ENCODE peak calls at places on chromosomes 2 and 18, in eight cellular contexts. One of them, this sample, is unnamed.

GRCh38 chr18:67776929-67777328 is 260.4 kb upstream of the DSEL start:
- DNase-seq in stomach: no peak
- DNase-seq in pancreas: no peak
- DNase-seq in endothelial cell: no peak
- DNase-seq in HFFc6: no peak
- DNase-seq in WERI-Rb-1: no peak
- DNase-seq in AG04450: no peak
- DNase-seq in heart left ventricle: no peak
- DNase-seq in this sample: no peak

GRCh38 chr2:176101216-176101845 is 1.7 kb downstream of the HOXD12 start:
- DNase-seq in stomach: no peak
- DNase-seq in pancreas: no peak
- DNase-seq in endothelial cell: no peak
- DNase-seq in HFFc6: no peak
- DNase-seq in WERI-Rb-1: no peak
- DNase-seq in AG04450: no peak
- DNase-seq in heart left ventricle: no peak
- DNase-seq in this sample: no peak

GRCh38 chr2:236256601-236257000 is 7.6 kb downstream of the ASB18 start:
- DNase-seq in stomach: no peak
- DNase-seq in pancreas: no peak
- DNase-seq in endothelial cell: no peak
- DNase-seq in HFFc6: no peak
- DNase-seq in WERI-Rb-1: no peak
- DNase-seq in AG04450: no peak
- DNase-seq in heart left ventricle: no peak
- DNase-seq in this sample: no peak

GRCh38 chr18:32040936-32041335 is 22.3 kb downstream of the RNF125 start:
- DNase-seq in stomach: no peak
- DNase-seq in pancreas: no peak
- DNase-seq in endothelial cell: no peak
- DNase-seq in HFFc6: no peak
- DNase-seq in WERI-Rb-1: no peak
- DNase-seq in AG04450: no peak
- DNase-seq in heart left ventricle: no peak
- DNase-seq in this sample: no peak

GRCh38 chr18:75638223-75638596 is 210.7 kb upstream of the SMIM21 start:
- DNase-seq in stomach: no peak
- DNase-seq in pancreas: no peak
- DNase-seq in endothelial cell: no peak
- DNase-seq in HFFc6: peak
- DNase-seq in WERI-Rb-1: no peak
- DNase-seq in AG04450: peak
- DNase-seq in heart left ventricle: no peak
- DNase-seq in this sample: no peak

GRCh38 chr2:218829868-218830451 is 1.6 kb downstream of the PRKAG3 start:
- DNase-seq in stomach: no peak
- DNase-seq in pancreas: no peak
- DNase-seq in endothelial cell: no peak
- DNase-seq in HFFc6: no peak
- DNase-seq in WERI-Rb-1: no peak
- DNase-seq in AG04450: no peak
- DNase-seq in heart left ventricle: peak
- DNase-seq in this sample: no peak

GRCh38 chr2:9655441-9656269 is 24.9 kb upstream of the YWHAQ start:
- DNase-seq in stomach: no peak
- DNase-seq in pancreas: no peak
- DNase-seq in endothelial cell: no peak
- DNase-seq in HFFc6: peak
- DNase-seq in WERI-Rb-1: no peak
- DNase-seq in AG04450: peak
- DNase-seq in heart left ventricle: no peak
- DNase-seq in this sample: no peak

GRCh38 chr2:44944102-44944951 is 2.8 kb downstream of the SIX3 start:
- DNase-seq in stomach: no peak
- DNase-seq in pancreas: no peak
- DNase-seq in endothelial cell: no peak
- DNase-seq in HFFc6: no peak
- DNase-seq in WERI-Rb-1: no peak
- DNase-seq in AG04450: no peak
- DNase-seq in heart left ventricle: no peak
- DNase-seq in this sample: no peak

GRCh38 chr2:160205511-160205910 is 5.4 kb upstream of the ITGB6 start:
- DNase-seq in stomach: peak
- DNase-seq in pancreas: peak
- DNase-seq in endothelial cell: no peak
- DNase-seq in HFFc6: peak
- DNase-seq in WERI-Rb-1: no peak
- DNase-seq in AG04450: peak
- DNase-seq in heart left ventricle: no peak
- DNase-seq in this sample: no peak

DNA sequence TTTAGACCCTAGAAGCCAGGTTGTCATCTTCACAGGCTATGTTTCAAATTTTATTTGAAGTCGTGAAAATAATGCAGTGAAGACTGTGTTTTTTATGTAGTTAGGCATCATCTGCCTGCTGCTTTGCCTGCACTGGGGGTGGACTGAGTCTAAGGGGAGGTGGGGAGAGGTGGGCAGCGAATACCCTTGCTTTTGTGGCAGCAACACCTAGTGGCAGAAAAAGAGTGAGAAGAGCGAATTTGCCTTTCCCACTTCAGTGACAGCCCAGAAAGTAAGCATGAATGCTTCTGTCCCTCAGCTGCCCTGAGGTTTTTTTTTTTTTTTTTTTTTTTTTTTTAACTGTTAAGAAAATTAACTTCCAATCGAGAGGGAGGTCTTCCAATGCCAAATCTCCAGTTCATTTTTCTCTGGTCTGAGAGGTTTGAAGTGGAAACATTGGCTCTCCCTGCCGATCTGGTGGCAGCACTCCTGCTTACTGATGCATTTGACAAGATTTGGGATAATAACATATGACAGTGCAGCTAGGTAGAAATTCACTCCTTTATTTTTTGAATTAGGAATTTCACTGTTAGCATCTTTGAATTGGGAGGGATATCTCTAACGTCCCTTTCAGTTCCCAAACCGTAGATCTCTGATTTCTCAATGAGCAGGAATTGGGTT is 60.3 kb upstream of the LYPD6B start:
- DNase-seq in stomach: no peak
- DNase-seq in pancreas: no peak
- DNase-seq in endothelial cell: no peak
- DNase-seq in HFFc6: no peak
- DNase-seq in WERI-Rb-1: no peak
- DNase-seq in AG04450: no peak
- DNase-seq in heart left ventricle: no peak
- DNase-seq in this sample: no peak
- TF ChIP-seq CTCF in stomach: no peak
- TF ChIP-seq CTCF in pancreas: no peak
- TF ChIP-seq CTCF in endothelial cell: no peak
- TF ChIP-seq CTCF in HFFc6: peak
- TF ChIP-seq CTCF in WERI-Rb-1: peak
- TF ChIP-seq CTCF in AG04450: no peak
- TF ChIP-seq CTCF in heart left ventricle: no peak
- TF ChIP-seq CTCF in this sample: no peak

GRCh38 chr2:230865766-230866703 is 1.3 kb downstream of the ITM2C start:
- DNase-seq in stomach: peak
- DNase-seq in pancreas: peak
- DNase-seq in endothelial cell: peak
- DNase-seq in HFFc6: no peak
- DNase-seq in WERI-Rb-1: peak
- DNase-seq in AG04450: no peak
- DNase-seq in heart left ventricle: no peak
- DNase-seq in this sample: no peak
- TF ChIP-seq CTCF in stomach: no peak
- TF ChIP-seq CTCF in pancreas: no peak
- TF ChIP-seq CTCF in endothelial cell: no peak
- TF ChIP-seq CTCF in HFFc6: peak
- TF ChIP-seq CTCF in WERI-Rb-1: peak
- TF ChIP-seq CTCF in AG04450: peak
- TF ChIP-seq CTCF in heart left ventricle: no peak
- TF ChIP-seq CTCF in this sample: no peak

GRCh38 chr18:30684825-30685481 is 357.6 kb downstream of the DSC3 start:
- DNase-seq in stomach: no peak
- DNase-seq in pancreas: no peak
- DNase-seq in endothelial cell: no peak
- DNase-seq in HFFc6: no peak
- DNase-seq in WERI-Rb-1: no peak
- DNase-seq in AG04450: no peak
- DNase-seq in heart left ventricle: no peak
- DNase-seq in this sample: no peak
- TF ChIP-seq CTCF in stomach: no peak
- TF ChIP-seq CTCF in pancreas: no peak
- TF ChIP-seq CTCF in endothelial cell: no peak
- TF ChIP-seq CTCF in HFFc6: no peak
- TF ChIP-seq CTCF in WERI-Rb-1: no peak
- TF ChIP-seq CTCF in AG04450: no peak
- TF ChIP-seq CTCF in heart left ventricle: no peak
- TF ChIP-seq CTCF in this sample: no peak

GRCh38 chr2:237551071-237551574 is 15.3 kb upstream of the PRLH start:
- DNase-seq in stomach: no peak
- DNase-seq in pancreas: no peak
- DNase-seq in endothelial cell: no peak
- DNase-seq in HFFc6: no peak
- DNase-seq in WERI-Rb-1: no peak
- DNase-seq in AG04450: no peak
- DNase-seq in heart left ventricle: no peak
- DNase-seq in this sample: no peak

GRCh38 chr2:237546876-237547395 is 19.4 kb upstream of the PRLH start:
- DNase-seq in stomach: no peak
- DNase-seq in pancreas: no peak
- DNase-seq in endothelial cell: no peak
- DNase-seq in HFFc6: no peak
- DNase-seq in WERI-Rb-1: no peak
- DNase-seq in AG04450: no peak
- DNase-seq in heart left ventricle: no peak
- DNase-seq in this sample: no peak

GRCh38 chr2:237550057-237550415 is 16.3 kb upstream of the PRLH start:
- DNase-seq in stomach: no peak
- DNase-seq in pancreas: no peak
- DNase-seq in endothelial cell: no peak
- DNase-seq in HFFc6: no peak
- DNase-seq in WERI-Rb-1: no peak
- DNase-seq in AG04450: no peak
- DNase-seq in heart left ventricle: no peak
- DNase-seq in this sample: no peak

GRCh38 chr2:237547841-237548416 is 18.4 kb upstream of the PRLH start:
- DNase-seq in stomach: no peak
- DNase-seq in pancreas: no peak
- DNase-seq in endothelial cell: no peak
- DNase-seq in HFFc6: no peak
- DNase-seq in WERI-Rb-1: no peak
- DNase-seq in AG04450: no peak
- DNase-seq in heart left ventricle: no peak
- DNase-seq in this sample: no peak

GRCh38 chr2:237549216-237550056 is 16.9 kb upstream of the PRLH start:
- DNase-seq in stomach: no peak
- DNase-seq in pancreas: no peak
- DNase-seq in endothelial cell: no peak
- DNase-seq in HFFc6: no peak
- DNase-seq in WERI-Rb-1: no peak
- DNase-seq in AG04450: no peak
- DNase-seq in heart left ventricle: no peak
- DNase-seq in this sample: no peak
- TF ChIP-seq CTCF in stomach: no peak
- TF ChIP-seq CTCF in pancreas: no peak
- TF ChIP-seq CTCF in endothelial cell: no peak
- TF ChIP-seq CTCF in HFFc6: no peak
- TF ChIP-seq CTCF in WERI-Rb-1: no peak
- TF ChIP-seq CTCF in AG04450: no peak
- TF ChIP-seq CTCF in heart left ventricle: no peak
- TF ChIP-seq CTCF in this sample: no peak

DNA sequence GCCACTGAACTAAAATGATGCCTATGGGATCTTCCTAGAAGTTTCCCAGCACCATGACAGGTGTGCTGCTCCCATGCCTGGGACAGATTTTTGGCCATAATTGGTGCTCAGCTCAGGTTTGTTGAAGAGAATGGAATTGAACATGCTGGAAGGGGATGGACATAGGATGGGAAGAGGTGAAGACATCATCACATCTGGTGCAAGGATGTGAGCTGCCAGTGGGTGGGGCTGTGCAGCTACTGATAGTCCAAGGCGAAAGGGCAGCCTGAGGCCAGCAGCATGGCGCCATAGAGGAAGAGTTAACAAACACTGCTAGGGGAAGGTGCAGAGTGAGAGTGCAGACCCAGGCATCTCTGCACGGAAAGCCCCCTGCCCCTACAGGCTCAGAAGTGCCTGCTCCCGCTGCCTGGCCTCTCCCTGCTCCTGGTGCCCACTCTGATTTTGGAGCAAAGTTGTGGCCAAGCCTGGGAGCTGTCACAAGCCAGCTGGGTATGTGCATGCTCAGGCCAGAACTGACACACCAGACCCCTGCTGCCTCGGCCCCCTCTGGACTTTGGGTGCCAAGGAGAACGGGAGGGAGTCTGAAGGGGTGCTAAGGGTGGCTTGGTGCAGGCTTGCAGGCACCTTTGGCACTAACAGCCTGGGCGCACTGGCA is 178.6 kb downstream of the ZBTB7C start:
- DNase-seq in stomach: peak
- DNase-seq in pancreas: no peak
- DNase-seq in endothelial cell: peak
- DNase-seq in HFFc6: peak
- DNase-seq in WERI-Rb-1: peak
- DNase-seq in AG04450: peak
- DNase-seq in heart left ventricle: peak
- DNase-seq in this sample: peak
- TF ChIP-seq CTCF in stomach: no peak
- TF ChIP-seq CTCF in pancreas: no peak
- TF ChIP-seq CTCF in endothelial cell: peak
- TF ChIP-seq CTCF in HFFc6: peak
- TF ChIP-seq CTCF in WERI-Rb-1: peak
- TF ChIP-seq CTCF in AG04450: peak
- TF ChIP-seq CTCF in heart left ventricle: peak
- TF ChIP-seq CTCF in this sample: peak

GRCh38 chr2:196239622-196240587 is 68.5 kb upstream of the STK17B start:
- DNase-seq in stomach: peak
- DNase-seq in pancreas: no peak
- DNase-seq in endothelial cell: peak
- DNase-seq in HFFc6: peak
- DNase-seq in WERI-Rb-1: no peak
- DNase-seq in AG04450: no peak
- DNase-seq in heart left ventricle: peak
- DNase-seq in this sample: no peak
- TF ChIP-seq CTCF in stomach: no peak
- TF ChIP-seq CTCF in pancreas: no peak
- TF ChIP-seq CTCF in endothelial cell: no peak
- TF ChIP-seq CTCF in HFFc6: peak
- TF ChIP-seq CTCF in WERI-Rb-1: no peak
- TF ChIP-seq CTCF in AG04450: no peak
- TF ChIP-seq CTCF in heart left ventricle: no peak
- TF ChIP-seq CTCF in this sample: no peak

GRCh38 chr2:31729442-31730092 is 148.8 kb upstream of the SRD5A2 start:
- DNase-seq in stomach: no peak
- DNase-seq in pancreas: no peak
- DNase-seq in endothelial cell: no peak
- DNase-seq in HFFc6: peak
- DNase-seq in WERI-Rb-1: no peak
- DNase-seq in AG04450: peak
- DNase-seq in heart left ventricle: no peak
- DNase-seq in this sample: no peak
- TF ChIP-seq CTCF in stomach: no peak
- TF ChIP-seq CTCF in pancreas: no peak
- TF ChIP-seq CTCF in endothelial cell: no peak
- TF ChIP-seq CTCF in HFFc6: peak
- TF ChIP-seq CTCF in WERI-Rb-1: peak
- TF ChIP-seq CTCF in AG04450: peak
- TF ChIP-seq CTCF in heart left ventricle: no peak
- TF ChIP-seq CTCF in this sample: peak